ENCODE peak calls at places on chromosomes 1 and 21, in six cellular contexts. R is stimulated activated CD8-positive, alpha-beta memory T cell treated with anti-CD3 and anti-CD28 coated beads, Interleukin-15, amount 100 ng/mL, for 4 hours; I is CD8-positive, alpha-beta T cell; A is naive B cell; B is activated naive CD4-positive, alpha-beta T cell; E is ovary. S is an unnamed sample.

GRCh38 chr1:23394176-23394575 is 24.5 kb upstream of the ZNF436 start:
- DNase-seq in R (no peak), E (no peak), A (no peak), I (no peak), B (no peak), S (no peak)

GRCh38 chr1:39713557-39713956 is 22.3 kb upstream of the HPCAL4 start:
- DNase-seq in I (no peak), A (no peak), R (no peak), B (no peak), E (no peak), S (no peak)

GRCh38 chr1:85321237-85321964 is 45.0 kb upstream of the BCL10 start:
- DNase-seq in B (no peak), E (no peak), R (no peak), A (no peak), I (no peak), S (no peak)

GRCh38 chr1:227886503-227886961 is 61.2 kb downstream of the WNT9A start:
- DNase-seq in R (no peak), I (peak; percentile 9), A (no peak), E (peak; percentile 66), B (no peak), S (no peak)

GRCh38 chr1:181754103-181754502 is 270.8 kb downstream of the CACNA1E start:
- DNase-seq in A (no peak), B (no peak), R (no peak), I (no peak), E (no peak), S (no peak)

GRCh38 chr1:209268479-209268878 is 315.0 kb upstream of the CAMK1G start:
- DNase-seq in E (no peak), R (no peak), B (no peak), I (no peak), A (no peak), S (no peak)

GRCh38 chr1:223129229-223129851 is 13.7 kb downstream of the TLR5 start:
- DNase-seq in A (peak; percentile 50), B (peak; percentile 37), E (peak; percentile 83), I (peak; percentile 59), R (peak; percentile 17), S (peak; percentile 65)

GRCh38 chr1:29708818-29709710 is 472.7 kb downstream of the PTPRU start:
- DNase-seq in A (no peak), R (no peak), E (no peak), I (no peak), B (no peak), S (no peak)

GRCh38 chr21:32352556-32352955 is 40.3 kb downstream of the URB1 start:
- DNase-seq in B (no peak), I (no peak), E (no peak), A (no peak), R (no peak), S (no peak)

GRCh38 chr1:39332291-39332690 is 127.8 kb downstream of the MACF1 start:
- DNase-seq in E (no peak), I (no peak), B (no peak), R (no peak), A (no peak), S (no peak)

GRCh38 chr1:26529405-26529654 is 231 bp upstream of the RPS6KA1 start:
- DNase-seq in I (no peak), E (no peak), A (no peak), B (no peak), R (no peak), S (no peak)

GRCh38 chr1:168974117-168974516 is 132.4 kb upstream of the ATP1B1 start:
- DNase-seq in R (no peak), E (no peak), A (no peak), B (no peak), I (no peak), S (no peak)

GRCh38 chr1:111720274-111720976 is 18.8 kb downstream of the INKA2 start:
- DNase-seq in B (no peak), R (no peak), E (no peak), A (no peak), I (no peak), S (no peak)

GRCh38 chr1:220235462-220235861 is 36.8 kb downstream of the RAB3GAP2 start:
- DNase-seq in R (no peak), E (no peak), A (no peak), I (no peak), B (no peak), S (no peak)

GRCh38 chr1:44505210-44505993 is 100.3 kb downstream of the RNF220 start:
- DNase-seq in E (no peak), A (no peak), I (no peak), B (no peak), R (no peak), S (no peak)

GRCh38 chr1:17892225-17892624 is 137.1 kb downstream of the ACTL8 start:
- DNase-seq in A (no peak), E (no peak), R (no peak), B (no peak), I (no peak), S (no peak)

GRCh38 chr1:46418976-46419375 is 24.9 kb downstream of the FAAH start:
- DNase-seq in A (no peak), E (no peak), B (no peak), R (no peak), I (no peak), S (no peak)

GRCh38 chr1:22518379-22518778 is 44.9 kb upstream of the EPHA8 start:
- DNase-seq in R (no peak), I (no peak), A (no peak), B (no peak), E (no peak), S (no peak)

GRCh38 chr1:26190373-26190987 is at the start of gene CATSPER4:
- DNase-seq in B (no peak), E (no peak), A (no peak), I (no peak), R (no peak), S (no peak)

GRCh38 chr1:208209286-208209685 is 34.9 kb downstream of the PLXNA2 start:
- DNase-seq in E (no peak), R (no peak), I (no peak), B (no peak), A (no peak), S (no peak)

GRCh38 chr1:27397749-27398148 is 5.3 kb downstream of the GPR3 start:
- DNase-seq in A (no peak), R (no peak), I (no peak), E (peak; percentile 30), B (no peak), S (no peak)